ENCODE peak calls at places on chromosomes 12 and 14, in nine cellular contexts. B is A549, V is fibroblast of villous mesenchyme, W is IMR-90, M is cardiac fibroblast, Y is gastrocnemius medialis, D is HCT116, Z is tibial artery, G is MM.1S. J is an unnamed sample.

GRCh38 chr12:93741741-93742085 is 64.5 kb downstream of the CRADD start:
- DNase-seq in B (peak; percentile 29), V (peak; percentile 63), W (no peak), M (no peak), Y (no peak), D (no peak), Z (no peak), G (no peak), J (peak; percentile 28)

GRCh38 chr12:111597731-111598636 is 1.1 kb downstream of the ATXN2 start:
- DNase-seq in B (peak; percentile 50), V (peak; percentile 40), W (no peak), M (peak; percentile 55), Y (peak; percentile 9), D (no peak), Z (peak; percentile 77), G (peak; percentile 11), J (peak; percentile 50)

GRCh38 chr14:100334904-100335303 is 11.8 kb downstream of the SLC25A47 start:
- DNase-seq in B (no peak), V (no peak), W (no peak), M (no peak), Y (no peak), D (no peak), Z (peak; percentile 55), G (no peak), J (no peak)

GRCh38 chr12:110917467-110917866 is 2.9 kb downstream of the MYL2 start:
- DNase-seq in B (peak; percentile 82), V (peak; percentile 7), W (peak; percentile 17), M (peak; percentile 85), Y (no peak), D (peak; percentile 71), Z (no peak), G (no peak), J (peak; percentile 33)

GRCh38 chr12:115411121-115411520 is 727.1 kb upstream of the TBX3 start:
- DNase-seq in B (no peak), V (no peak), W (no peak), M (no peak), Y (no peak), D (no peak), Z (no peak), G (no peak), J (no peak)

GRCh38 chr12:67638694-67639093 is 9.9 kb upstream of the DYRK2 start:
- DNase-seq in B (no peak), V (no peak), W (no peak), M (no peak), Y (no peak), D (no peak), Z (no peak), G (no peak), J (no peak)

GRCh38 chr14:22893706-22894105 is 10.7 kb downstream of the REM2 start:
- DNase-seq in B (no peak), V (no peak), W (no peak), M (no peak), Y (no peak), D (no peak), Z (no peak), G (no peak), J (no peak)

GRCh38 chr14:74911221-74911620 is 11.8 kb downstream of the RPS6KL1 start:
- DNase-seq in B (no peak), V (no peak), W (no peak), M (no peak), Y (no peak), D (no peak), Z (peak; percentile 42), G (no peak), J (no peak)

GRCh38 chr14:92121207-92121669 is 268 bp downstream of the NDUFB1 start:
- DNase-seq in B (no peak), V (peak; percentile 62), W (peak; percentile 43), M (peak; percentile 47), Y (peak; percentile 33), D (no peak), Z (no peak), G (peak; percentile 28), J (peak; percentile 13)

DNA sequence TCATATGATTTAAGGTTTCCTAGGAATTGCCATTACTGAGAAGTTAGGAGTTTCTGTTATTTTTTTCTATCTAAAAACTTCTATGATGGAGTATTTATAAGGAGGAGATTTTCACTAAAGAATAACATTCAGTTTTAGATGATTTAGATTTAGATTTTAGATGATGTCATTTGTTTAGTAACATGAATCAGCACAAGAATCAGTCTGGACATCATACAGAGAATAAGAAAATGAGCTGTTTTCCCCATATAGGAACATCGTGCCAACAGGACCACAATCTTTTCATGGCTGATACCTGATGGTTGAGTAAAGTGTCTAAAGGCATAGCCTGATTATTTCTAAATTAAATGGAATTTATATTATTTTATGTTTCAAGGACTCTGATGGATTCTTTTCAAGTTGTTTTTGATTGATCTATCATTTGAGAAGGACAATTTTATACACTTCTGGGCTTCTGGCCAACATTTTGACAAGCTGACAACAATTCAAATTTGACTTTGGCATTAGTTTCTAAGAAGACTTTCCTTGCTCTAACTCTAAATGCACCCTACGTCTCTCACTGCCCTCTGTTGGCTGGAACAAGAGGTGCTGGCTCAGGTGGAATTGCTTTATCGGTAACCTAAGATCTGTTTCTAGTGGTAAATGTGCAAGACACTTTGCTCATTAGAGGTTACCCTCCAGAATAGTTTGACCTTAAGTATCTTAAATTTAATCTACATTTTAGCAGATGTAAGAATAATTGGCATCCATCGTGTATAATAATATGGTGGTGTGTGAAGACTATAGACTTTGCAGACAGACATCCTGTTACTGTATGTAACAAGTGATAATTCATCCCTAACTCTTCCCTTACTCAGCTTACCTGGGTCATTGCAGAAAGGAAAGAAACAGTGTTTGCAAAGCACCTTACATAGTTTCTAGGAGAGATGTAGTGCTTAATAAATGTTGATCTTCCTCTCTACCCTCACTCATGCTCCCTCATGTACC is 42.8 kb upstream of the CPSF6 start:
- DNase-seq in B (no peak), V (no peak), W (peak; percentile 9), M (peak; percentile 3), Y (no peak), D (no peak), Z (no peak), G (no peak), J (peak; percentile 6)
- H3K4me3 ChIP-seq in B (no peak overlapping the region), V (no peak overlapping the region), W (no peak overlapping the region), M (no peak overlapping the region), Y (no peak overlapping the region), D (no peak overlapping the region), Z (no peak overlapping the region), G (no peak overlapping the region), J (no peak overlapping the region)

GRCh38 chr12:96218989-96219678 is 25.0 kb downstream of the ELK3 start:
- DNase-seq in B (peak; percentile 28), V (no peak), W (no peak), M (no peak), Y (no peak), D (no peak), Z (no peak), G (no peak), J (no peak)
- H3K4me3 ChIP-seq in B (peak overlapping the region; percentile 33), V (no peak overlapping the region), W (no peak overlapping the region), M (no peak overlapping the region), Y (no peak overlapping the region), D (peak overlapping the region; percentile 33), Z (no peak overlapping the region), G (no peak overlapping the region), J (no peak overlapping the region)

DNA sequence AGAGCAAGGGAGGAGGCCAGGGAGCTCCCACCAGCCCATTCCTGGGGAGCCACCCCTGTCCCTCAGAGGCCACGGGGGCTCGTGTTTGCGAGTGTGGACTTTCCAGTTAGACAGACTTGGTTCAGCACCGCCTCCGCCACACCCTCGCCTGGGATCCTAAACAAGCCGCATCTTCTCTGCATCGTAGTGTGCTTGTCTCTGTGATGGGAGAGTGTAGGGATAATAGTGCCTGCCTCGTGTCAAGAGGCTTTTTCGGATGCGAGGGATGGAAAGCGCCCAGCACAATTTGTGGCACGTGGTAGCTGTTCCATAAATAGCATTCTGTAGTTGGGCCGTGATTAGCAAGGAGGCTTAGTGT is 1.3 kb upstream of the PPP1R13B start:
- DNase-seq in B (no peak), V (no peak), W (no peak), M (no peak), Y (no peak), D (no peak), Z (no peak), G (no peak), J (no peak)
- H3K4me3 ChIP-seq in B (no peak overlapping the region), V (no peak overlapping the region), W (no peak overlapping the region), M (no peak overlapping the region), Y (peak overlapping the region; percentile 79), D (no peak overlapping the region), Z (peak overlapping the region; percentile 54), G (no peak overlapping the region), J (no peak overlapping the region)

DNA sequence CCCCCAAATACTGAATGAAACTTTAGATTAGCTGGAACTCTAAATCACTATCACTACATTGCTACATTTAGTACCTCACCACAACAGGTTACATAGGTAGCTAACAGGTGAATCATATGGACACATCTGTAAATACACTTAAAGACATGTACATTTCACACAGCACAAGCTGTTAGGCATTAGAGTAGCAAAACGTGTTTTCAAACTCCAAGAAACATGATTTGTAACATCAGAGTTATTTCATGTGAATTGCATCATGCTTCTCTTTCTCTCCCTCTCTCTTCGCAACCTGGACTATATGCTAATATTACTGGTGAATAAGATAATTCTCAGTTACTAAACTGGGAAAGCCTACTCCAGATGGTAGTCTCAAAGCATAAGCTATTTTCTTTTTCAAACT is 4.3 kb downstream of the SEL1L start:
- DNase-seq in B (no peak), V (peak; percentile 60), W (peak; percentile 63), M (peak; percentile 28), Y (no peak), D (peak; percentile 10), Z (no peak), G (no peak), J (no peak)
- H3K4me3 ChIP-seq in B (no peak overlapping the region), V (no peak overlapping the region), W (no peak overlapping the region), M (no peak overlapping the region), Y (no peak overlapping the region), D (no peak overlapping the region), Z (no peak overlapping the region), G (peak overlapping the region; percentile 92), J (no peak overlapping the region)

GRCh38 chr12:130523208-130523607 is 185.5 kb downstream of the PIWIL1 start:
- DNase-seq in B (no peak), V (no peak), W (no peak), M (no peak), Y (no peak), D (no peak), Z (no peak), G (no peak), J (no peak)
- H3K4me3 ChIP-seq in B (no peak overlapping the region), V (no peak overlapping the region), W (no peak overlapping the region), M (no peak overlapping the region), Y (no peak overlapping the region), D (no peak overlapping the region), Z (no peak overlapping the region), G (no peak overlapping the region), J (no peak overlapping the region)

J was measured in MG63.